ENCODE peak calls at places on chromosomes 6 and 20, in six cellular contexts. One of them, this sample, is unnamed.

GRCh38 chr6:157269261-157269794 is 54.0 kb downstream of the TMEM242 start:
- DNase-seq in T-cell: no peak
- DNase-seq in astrocyte of the spinal cord: peak; percentile 49
- DNase-seq in activated T-cell treated with anti-CD3 and anti-CD28 coated beads, Interleukin-2, amount 50 U/mL, for 24 hours: no peak
- DNase-seq in WTC11: no peak
- DNase-seq in occipital lobe: no peak
- DNase-seq in this sample: no peak

GRCh38 chr6:113630738-113631535 is 226.2 kb upstream of the MARCKS start:
- DNase-seq in T-cell: no peak
- DNase-seq in astrocyte of the spinal cord: peak; percentile 56
- DNase-seq in activated T-cell treated with anti-CD3 and anti-CD28 coated beads, Interleukin-2, amount 50 U/mL, for 24 hours: peak; percentile 34
- DNase-seq in WTC11: no peak
- DNase-seq in occipital lobe: no peak
- DNase-seq in this sample: no peak

GRCh38 chr20:53579581-53580375 is 13.9 kb downstream of the ZNF217 start:
- DNase-seq in T-cell: no peak
- DNase-seq in astrocyte of the spinal cord: peak; percentile 58
- DNase-seq in activated T-cell treated with anti-CD3 and anti-CD28 coated beads, Interleukin-2, amount 50 U/mL, for 24 hours: peak; percentile 51
- DNase-seq in WTC11: no peak
- DNase-seq in occipital lobe: no peak
- DNase-seq in this sample: peak; percentile 36

GRCh38 chr6:151481752-151482151 is 12.1 kb upstream of the CCDC170 start:
- DNase-seq in T-cell: no peak
- DNase-seq in astrocyte of the spinal cord: no peak
- DNase-seq in activated T-cell treated with anti-CD3 and anti-CD28 coated beads, Interleukin-2, amount 50 U/mL, for 24 hours: no peak
- DNase-seq in WTC11: no peak
- DNase-seq in occipital lobe: no peak
- DNase-seq in this sample: no peak

GRCh38 chr6:97189767-97190166 is 93.2 kb downstream of the MMS22L start:
- DNase-seq in T-cell: no peak
- DNase-seq in astrocyte of the spinal cord: peak; percentile 58
- DNase-seq in activated T-cell treated with anti-CD3 and anti-CD28 coated beads, Interleukin-2, amount 50 U/mL, for 24 hours: no peak
- DNase-seq in WTC11: no peak
- DNase-seq in occipital lobe: no peak
- DNase-seq in this sample: no peak

GRCh38 chr6:123655520-123656306 is 19.0 kb upstream of the TRDN start:
- DNase-seq in T-cell: no peak
- DNase-seq in astrocyte of the spinal cord: peak; percentile 19
- DNase-seq in activated T-cell treated with anti-CD3 and anti-CD28 coated beads, Interleukin-2, amount 50 U/mL, for 24 hours: no peak
- DNase-seq in WTC11: no peak
- DNase-seq in occipital lobe: no peak
- DNase-seq in this sample: no peak

GRCh38 chr20:53176133-53176532 is 204.0 kb downstream of the TSHZ2 start:
- DNase-seq in T-cell: no peak
- DNase-seq in astrocyte of the spinal cord: no peak
- DNase-seq in activated T-cell treated with anti-CD3 and anti-CD28 coated beads, Interleukin-2, amount 50 U/mL, for 24 hours: no peak
- DNase-seq in WTC11: peak; percentile 45
- DNase-seq in occipital lobe: no peak
- DNase-seq in this sample: peak; percentile 64

GRCh38 chr6:165181951-165182414 is 127.4 kb downstream of the C6orf118 start:
- DNase-seq in T-cell: no peak
- DNase-seq in astrocyte of the spinal cord: peak; percentile 70
- DNase-seq in activated T-cell treated with anti-CD3 and anti-CD28 coated beads, Interleukin-2, amount 50 U/mL, for 24 hours: no peak
- DNase-seq in WTC11: no peak
- DNase-seq in occipital lobe: peak; percentile 15
- DNase-seq in this sample: no peak

GRCh38 chr6:79544299-79544927 is 7.2 kb upstream of the LCA5 start:
- DNase-seq in T-cell: no peak
- DNase-seq in astrocyte of the spinal cord: peak; percentile 79
- DNase-seq in activated T-cell treated with anti-CD3 and anti-CD28 coated beads, Interleukin-2, amount 50 U/mL, for 24 hours: no peak
- DNase-seq in WTC11: no peak
- DNase-seq in occipital lobe: peak; percentile 7
- DNase-seq in this sample: no peak

GRCh38 chr6:166862287-166862977 is 93.9 kb downstream of the RNASET2 start:
- DNase-seq in T-cell: peak; percentile 43
- DNase-seq in astrocyte of the spinal cord: no peak
- DNase-seq in activated T-cell treated with anti-CD3 and anti-CD28 coated beads, Interleukin-2, amount 50 U/mL, for 24 hours: peak; percentile 55
- DNase-seq in WTC11: peak; percentile 77
- DNase-seq in occipital lobe: peak; percentile 34
- DNase-seq in this sample: peak; percentile 91

GRCh38 chr6:13311155-13311554 is 17.2 kb downstream of the TBC1D7 start:
- DNase-seq in T-cell: no peak
- DNase-seq in astrocyte of the spinal cord: no peak
- DNase-seq in activated T-cell treated with anti-CD3 and anti-CD28 coated beads, Interleukin-2, amount 50 U/mL, for 24 hours: no peak
- DNase-seq in WTC11: no peak
- DNase-seq in occipital lobe: no peak
- DNase-seq in this sample: no peak

GRCh38 chr6:121436966-121437756 is 1.7 kb downstream of the GJA1 start:
- DNase-seq in T-cell: peak; percentile 11
- DNase-seq in astrocyte of the spinal cord: peak; percentile 68
- DNase-seq in activated T-cell treated with anti-CD3 and anti-CD28 coated beads, Interleukin-2, amount 50 U/mL, for 24 hours: peak; percentile 47
- DNase-seq in WTC11: peak; percentile 54
- DNase-seq in occipital lobe: no peak
- DNase-seq in this sample: peak; percentile 60

GRCh38 chr20:18739785-18740184 is 73.8 kb upstream of the SCP2D1 start:
- DNase-seq in T-cell: no peak
- DNase-seq in astrocyte of the spinal cord: peak; percentile 92
- DNase-seq in activated T-cell treated with anti-CD3 and anti-CD28 coated beads, Interleukin-2, amount 50 U/mL, for 24 hours: no peak
- DNase-seq in WTC11: no peak
- DNase-seq in occipital lobe: peak; percentile 12
- DNase-seq in this sample: peak; percentile 56

GRCh38 chr6:167020211-167020610 is 21.0 kb downstream of the CEP43 start:
- DNase-seq in T-cell: no peak
- DNase-seq in astrocyte of the spinal cord: no peak
- DNase-seq in activated T-cell treated with anti-CD3 and anti-CD28 coated beads, Interleukin-2, amount 50 U/mL, for 24 hours: no peak
- DNase-seq in WTC11: no peak
- DNase-seq in occipital lobe: no peak
- DNase-seq in this sample: no peak

GRCh38 chr6:119390276-119390793 is 40.8 kb upstream of the MAN1A1 start:
- DNase-seq in T-cell: no peak
- DNase-seq in astrocyte of the spinal cord: no peak
- DNase-seq in activated T-cell treated with anti-CD3 and anti-CD28 coated beads, Interleukin-2, amount 50 U/mL, for 24 hours: no peak
- DNase-seq in WTC11: no peak
- DNase-seq in occipital lobe: no peak
- DNase-seq in this sample: no peak

GRCh38 chr6:68427630-68428029 is 207.5 kb upstream of the ADGRB3 start:
- DNase-seq in T-cell: no peak
- DNase-seq in astrocyte of the spinal cord: peak; percentile 71
- DNase-seq in activated T-cell treated with anti-CD3 and anti-CD28 coated beads, Interleukin-2, amount 50 U/mL, for 24 hours: no peak
- DNase-seq in WTC11: no peak
- DNase-seq in occipital lobe: no peak
- DNase-seq in this sample: no peak

GRCh38 chr20:12554416-12554815 is 454.4 kb upstream of the SPTLC3 start:
- DNase-seq in T-cell: no peak
- DNase-seq in astrocyte of the spinal cord: no peak
- DNase-seq in activated T-cell treated with anti-CD3 and anti-CD28 coated beads, Interleukin-2, amount 50 U/mL, for 24 hours: no peak
- DNase-seq in WTC11: no peak
- DNase-seq in occipital lobe: no peak
- DNase-seq in this sample: no peak

GRCh38 chr6:134375199-134375598 is 57.3 kb upstream of the SGK1 start:
- DNase-seq in T-cell: no peak
- DNase-seq in astrocyte of the spinal cord: no peak
- DNase-seq in activated T-cell treated with anti-CD3 and anti-CD28 coated beads, Interleukin-2, amount 50 U/mL, for 24 hours: no peak
- DNase-seq in WTC11: no peak
- DNase-seq in occipital lobe: no peak
- DNase-seq in this sample: no peak

GRCh38 chr6:25788305-25788922 is 33.9 kb downstream of the SLC17A4 start:
- DNase-seq in T-cell: peak; percentile 22
- DNase-seq in astrocyte of the spinal cord: peak; percentile 12
- DNase-seq in activated T-cell treated with anti-CD3 and anti-CD28 coated beads, Interleukin-2, amount 50 U/mL, for 24 hours: peak; percentile 44
- DNase-seq in WTC11: peak; percentile 78
- DNase-seq in occipital lobe: no peak
- DNase-seq in this sample: peak; percentile 33

GRCh38 chr20:5844063-5844681 is 94.0 kb downstream of the SHLD1 start:
- DNase-seq in T-cell: peak; percentile 18
- DNase-seq in astrocyte of the spinal cord: peak; percentile 42
- DNase-seq in activated T-cell treated with anti-CD3 and anti-CD28 coated beads, Interleukin-2, amount 50 U/mL, for 24 hours: peak; percentile 71
- DNase-seq in WTC11: no peak
- DNase-seq in occipital lobe: peak; percentile 37
- DNase-seq in this sample: no peak

GRCh38 chr6:42406296-42407280 is 45.1 kb downstream of the TRERF1 start:
- DNase-seq in T-cell: no peak
- DNase-seq in astrocyte of the spinal cord: peak; percentile 43
- DNase-seq in activated T-cell treated with anti-CD3 and anti-CD28 coated beads, Interleukin-2, amount 50 U/mL, for 24 hours: peak; percentile 27
- DNase-seq in WTC11: no peak
- DNase-seq in occipital lobe: no peak
- DNase-seq in this sample: no peak

GRCh38 chr6:12439296-12439695 is 149.1 kb downstream of the EDN1 start:
- DNase-seq in T-cell: no peak
- DNase-seq in astrocyte of the spinal cord: no peak
- DNase-seq in activated T-cell treated with anti-CD3 and anti-CD28 coated beads, Interleukin-2, amount 50 U/mL, for 24 hours: no peak
- DNase-seq in WTC11: no peak
- DNase-seq in occipital lobe: no peak
- DNase-seq in this sample: no peak

GRCh38 chr6:44397424-44398169 is 10.1 kb downstream of the CDC5L start:
- DNase-seq in T-cell: no peak
- DNase-seq in astrocyte of the spinal cord: no peak
- DNase-seq in activated T-cell treated with anti-CD3 and anti-CD28 coated beads, Interleukin-2, amount 50 U/mL, for 24 hours: no peak
- DNase-seq in WTC11: no peak
- DNase-seq in occipital lobe: no peak
- DNase-seq in this sample: no peak

GRCh38 chr20:49656304-49656703 is 57.4 kb downstream of the B4GALT5 start:
- DNase-seq in T-cell: no peak
- DNase-seq in astrocyte of the spinal cord: peak; percentile 47
- DNase-seq in activated T-cell treated with anti-CD3 and anti-CD28 coated beads, Interleukin-2, amount 50 U/mL, for 24 hours: no peak
- DNase-seq in WTC11: no peak
- DNase-seq in occipital lobe: no peak
- DNase-seq in this sample: no peak

GRCh38 chr6:90462102-90462501 is 124.8 kb downstream of the MAP3K7 start:
- DNase-seq in T-cell: no peak
- DNase-seq in astrocyte of the spinal cord: no peak
- DNase-seq in activated T-cell treated with anti-CD3 and anti-CD28 coated beads, Interleukin-2, amount 50 U/mL, for 24 hours: no peak
- DNase-seq in WTC11: no peak
- DNase-seq in occipital lobe: no peak
- DNase-seq in this sample: no peak

GRCh38 chr20:58544301-58544700 is 29.1 kb upstream of the APCDD1L start:
- DNase-seq in T-cell: no peak
- DNase-seq in astrocyte of the spinal cord: no peak
- DNase-seq in activated T-cell treated with anti-CD3 and anti-CD28 coated beads, Interleukin-2, amount 50 U/mL, for 24 hours: no peak
- DNase-seq in WTC11: no peak
- DNase-seq in occipital lobe: no peak
- DNase-seq in this sample: peak; percentile 47

GRCh38 chr6:90294614-90294988 is 2.0 kb downstream of the BACH2 start:
- DNase-seq in T-cell: peak; percentile 68
- DNase-seq in astrocyte of the spinal cord: peak; percentile 25
- DNase-seq in activated T-cell treated with anti-CD3 and anti-CD28 coated beads, Interleukin-2, amount 50 U/mL, for 24 hours: peak; percentile 63
- DNase-seq in WTC11: peak; percentile 26
- DNase-seq in occipital lobe: no peak
- DNase-seq in this sample: peak; percentile 39

GRCh38 chr6:72080260-72080941 is 194.1 kb downstream of the RIMS1 start:
- DNase-seq in T-cell: no peak
- DNase-seq in astrocyte of the spinal cord: no peak
- DNase-seq in activated T-cell treated with anti-CD3 and anti-CD28 coated beads, Interleukin-2, amount 50 U/mL, for 24 hours: no peak
- DNase-seq in WTC11: no peak
- DNase-seq in occipital lobe: no peak
- DNase-seq in this sample: no peak

GRCh38 chr6:38750968-38751615 is 36.0 kb downstream of the DNAH8 start:
- DNase-seq in T-cell: no peak
- DNase-seq in astrocyte of the spinal cord: no peak
- DNase-seq in activated T-cell treated with anti-CD3 and anti-CD28 coated beads, Interleukin-2, amount 50 U/mL, for 24 hours: peak; percentile 37
- DNase-seq in WTC11: no peak
- DNase-seq in occipital lobe: no peak
- DNase-seq in this sample: no peak

GRCh38 chr20:57860576-57860975 is 150.8 kb upstream of the PMEPA1 start:
- DNase-seq in T-cell: no peak
- DNase-seq in astrocyte of the spinal cord: no peak
- DNase-seq in activated T-cell treated with anti-CD3 and anti-CD28 coated beads, Interleukin-2, amount 50 U/mL, for 24 hours: no peak
- DNase-seq in WTC11: no peak
- DNase-seq in occipital lobe: no peak
- DNase-seq in this sample: no peak

GRCh38 chr6:131250121-131250520 is 114.9 kb downstream of the AKAP7 start:
- DNase-seq in T-cell: peak; percentile 38
- DNase-seq in astrocyte of the spinal cord: peak; percentile 65
- DNase-seq in activated T-cell treated with anti-CD3 and anti-CD28 coated beads, Interleukin-2, amount 50 U/mL, for 24 hours: peak; percentile 39
- DNase-seq in WTC11: peak; percentile 48
- DNase-seq in occipital lobe: peak; percentile 71
- DNase-seq in this sample: peak; percentile 16

GRCh38 chr6:39088331-39088730 is 26.7 kb downstream of the SAYSD1 start:
- DNase-seq in T-cell: peak; percentile 31
- DNase-seq in astrocyte of the spinal cord: peak; percentile 42
- DNase-seq in activated T-cell treated with anti-CD3 and anti-CD28 coated beads, Interleukin-2, amount 50 U/mL, for 24 hours: no peak
- DNase-seq in WTC11: peak; percentile 75
- DNase-seq in occipital lobe: no peak
- DNase-seq in this sample: peak; percentile 81

GRCh38 chr20:56989516-56989915 is 276.9 kb downstream of the BMP7 start:
- DNase-seq in T-cell: no peak
- DNase-seq in astrocyte of the spinal cord: no peak
- DNase-seq in activated T-cell treated with anti-CD3 and anti-CD28 coated beads, Interleukin-2, amount 50 U/mL, for 24 hours: no peak
- DNase-seq in WTC11: no peak
- DNase-seq in occipital lobe: no peak
- DNase-seq in this sample: no peak

GRCh38 chr20:461254-462198 is 807 bp downstream of the TBC1D20 start:
- DNase-seq in T-cell: peak; percentile 55
- DNase-seq in astrocyte of the spinal cord: peak; percentile 45
- DNase-seq in activated T-cell treated with anti-CD3 and anti-CD28 coated beads, Interleukin-2, amount 50 U/mL, for 24 hours: no peak
- DNase-seq in WTC11: peak; percentile 58
- DNase-seq in occipital lobe: no peak
- DNase-seq in this sample: peak; percentile 88

GRCh38 chr6:113500221-113500620 is 356.9 kb upstream of the MARCKS start:
- DNase-seq in T-cell: no peak
- DNase-seq in astrocyte of the spinal cord: no peak
- DNase-seq in activated T-cell treated with anti-CD3 and anti-CD28 coated beads, Interleukin-2, amount 50 U/mL, for 24 hours: no peak
- DNase-seq in WTC11: no peak
- DNase-seq in occipital lobe: no peak
- DNase-seq in this sample: no peak

GRCh38 chr20:6562111-6562510 is 205.4 kb upstream of the BMP2 start:
- DNase-seq in T-cell: no peak
- DNase-seq in astrocyte of the spinal cord: peak; percentile 79
- DNase-seq in activated T-cell treated with anti-CD3 and anti-CD28 coated beads, Interleukin-2, amount 50 U/mL, for 24 hours: no peak
- DNase-seq in WTC11: no peak
- DNase-seq in occipital lobe: no peak
- DNase-seq in this sample: no peak

GRCh38 chr6:70834520-70834919 is 122.3 kb downstream of the B3GAT2 start:
- DNase-seq in T-cell: no peak
- DNase-seq in astrocyte of the spinal cord: peak; percentile 45
- DNase-seq in activated T-cell treated with anti-CD3 and anti-CD28 coated beads, Interleukin-2, amount 50 U/mL, for 24 hours: no peak
- DNase-seq in WTC11: no peak
- DNase-seq in occipital lobe: no peak
- DNase-seq in this sample: no peak

GRCh38 chr6:169850746-169851145 is 99.3 kb downstream of the ERMARD start:
- DNase-seq in T-cell: no peak
- DNase-seq in astrocyte of the spinal cord: no peak
- DNase-seq in activated T-cell treated with anti-CD3 and anti-CD28 coated beads, Interleukin-2, amount 50 U/mL, for 24 hours: no peak
- DNase-seq in WTC11: no peak
- DNase-seq in occipital lobe: no peak
- DNase-seq in this sample: peak; percentile 22

GRCh38 chr20:43953919-43954617 is 39.4 kb downstream of the TOX2 start:
- DNase-seq in T-cell: no peak
- DNase-seq in astrocyte of the spinal cord: peak; percentile 38
- DNase-seq in activated T-cell treated with anti-CD3 and anti-CD28 coated beads, Interleukin-2, amount 50 U/mL, for 24 hours: no peak
- DNase-seq in WTC11: no peak
- DNase-seq in occipital lobe: no peak
- DNase-seq in this sample: no peak